ENCODE peak calls at places on chromosomes 7 and 10, in ten cellular contexts. O, I, W, M, F, D, B, Q, T and E are unnamed samples.
A peak's percentile ranks its signal among the peaks of the same experiment; 100 is the strongest.

GRCh38 chr10:4947635-4948596 is 15.3 kb upstream of the AKR1C1 start:
- DNase-seq in F (peak; percentile 43), T (no peak), W (peak; percentile 90), D (peak; percentile 86), I (no peak), B (no peak), M (peak; percentile 74), Q (peak; percentile 94), O (no peak), E (no peak)

GRCh38 chr10:110901954-110902819 is 16.8 kb downstream of the BBIP1 start:
- DNase-seq in Q (peak; percentile 76), W (peak; percentile 48), M (peak; percentile 38), F (no peak), D (peak; percentile 59), O (no peak), I (no peak), B (no peak), T (no peak), E (no peak)

GRCh38 chr7:151579642-151580041 is 59.9 kb upstream of the RHEB start:
- DNase-seq in Q (no peak), T (no peak), D (no peak), F (no peak), O (no peak), B (no peak), W (no peak), M (no peak), I (no peak), E (no peak)

GRCh38 chr7:29854257-29854938 is 48.1 kb downstream of the WIPF3 start:
- DNase-seq in B (no peak), T (no peak), D (peak; percentile 15), M (peak; percentile 46), F (no peak), O (no peak), W (no peak), Q (peak; percentile 29), I (peak; percentile 72), E (no peak)

GRCh38 chr7:34991938-34992840 is 45.1 kb downstream of the DPY19L1 start:
- DNase-seq in D (peak; percentile 52), Q (peak; percentile 86), O (no peak), T (no peak), M (peak; percentile 42), F (no peak), B (no peak), I (no peak), W (no peak), E (no peak)

GRCh38 chr7:138893258-138893657 is 87.9 kb downstream of the KIAA1549 start:
- DNase-seq in B (no peak), M (no peak), W (no peak), Q (no peak), F (no peak), O (no peak), T (no peak), I (no peak), D (no peak), E (no peak)

GRCh38 chr10:95414844-95415545 is 124.2 kb upstream of the PDLIM1 start:
- DNase-seq in T (no peak), B (no peak), O (no peak), M (peak; percentile 48), D (no peak), W (no peak), F (peak; percentile 61), Q (no peak), I (no peak), E (no peak)

GRCh38 chr10:133474833-133475734 is 21.3 kb downstream of the SCART1 start:
- DNase-seq in Q (no peak), O (no peak), I (no peak), M (no peak), D (no peak), W (no peak), T (no peak), B (no peak), F (no peak), E (no peak)

GRCh38 chr7:97024209-97025129 is at the start of gene DLX5:
- DNase-seq in O (no peak), D (peak; percentile 15), Q (no peak), W (no peak), M (no peak), F (no peak), T (peak; percentile 97), I (no peak), B (no peak), E (no peak)

GRCh38 chr10:17368708-17369272 is 85.6 kb downstream of the ST8SIA6 start:
- DNase-seq in D (no peak), B (no peak), M (no peak), T (no peak), O (no peak), Q (no peak), F (no peak), W (no peak), I (no peak), E (no peak)

GRCh38 chr10:121692626-121693025 is 94.4 kb upstream of the FGFR2 start:
- DNase-seq in O (no peak), M (peak; percentile 24), I (no peak), D (no peak), F (no peak), W (no peak), B (no peak), Q (no peak), T (no peak), E (no peak)

GRCh38 chr7:16708980-16709379 is 44.6 kb upstream of the TSPAN13 start:
- DNase-seq in F (no peak), B (peak; percentile 23), W (peak; percentile 93), D (peak; percentile 98), Q (peak; percentile 86), T (no peak), M (peak; percentile 95), I (no peak), O (no peak), E (no peak)

GRCh38 chr10:70277396-70278030 is 6.3 kb downstream of the NPFFR1 start:
- DNase-seq in F (no peak), O (no peak), B (no peak), Q (no peak), M (no peak), W (no peak), I (no peak), T (no peak), D (no peak), E (no peak)

GRCh38 chr10:45001382-45002148 is 842 bp downstream of the ZNF22 start:
- DNase-seq in B (peak; percentile 47), M (peak; percentile 79), I (no peak), F (peak; percentile 69), O (peak; percentile 23), T (peak; percentile 12), Q (peak; percentile 79), W (no peak), D (peak; percentile 71), E (peak; percentile 86)

GRCh38 chr10:8059191-8059936 is 4.9 kb downstream of the GATA3 start:
- DNase-seq in B (no peak), F (no peak), T (no peak), W (no peak), D (no peak), Q (no peak), M (no peak), O (no peak), I (no peak), E (no peak)

GRCh38 chr7:74627699-74628411 is 29.7 kb upstream of the GTF2I start:
- DNase-seq in M (peak; percentile 51), O (no peak), W (peak; percentile 39), I (peak; percentile 33), Q (peak; percentile 41), D (no peak), F (peak; percentile 27), T (no peak), B (no peak), E (no peak)

GRCh38 chr10:69874464-69874863 is 72.8 kb downstream of the COL13A1 start:
- DNase-seq in W (peak; percentile 33), M (no peak), O (no peak), B (no peak), D (peak; percentile 86), T (no peak), F (no peak), I (no peak), Q (peak; percentile 82), E (no peak)

GRCh38 chr7:113414636-113415035 is 296.3 kb upstream of the SMIM30 start:
- DNase-seq in Q (no peak), D (no peak), W (no peak), M (no peak), F (no peak), I (no peak), B (no peak), O (no peak), T (no peak), E (no peak)

GRCh38 chr7:149261829-149262617 is at the start of gene ZNF783:
- DNase-seq in F (peak; percentile 86), I (peak; percentile 84), B (peak; percentile 77), O (peak; percentile 76), D (peak; percentile 86), Q (peak; percentile 92), M (peak; percentile 97), T (peak; percentile 87), W (peak; percentile 57), E (peak; percentile 91)

GRCh38 chr7:134450296-134451000 is 8.5 kb downstream of the AKR1B1 start:
- DNase-seq in M (no peak), W (no peak), F (no peak), B (no peak), D (no peak), I (no peak), Q (no peak), O (no peak), T (no peak), E (no peak)

GRCh38 chr10:108736111-108736510 is 1187.2 kb downstream of the XPNPEP1 start:
- DNase-seq in F (no peak), W (no peak), O (no peak), M (peak; percentile 51), Q (peak; percentile 7), B (no peak), D (no peak), T (no peak), I (no peak), E (no peak)

GRCh38 chr7:41445951-41446350 is 256.9 kb downstream of the INHBA start:
- DNase-seq in D (no peak), W (no peak), M (no peak), Q (no peak), O (no peak), I (no peak), B (no peak), T (no peak), F (no peak), E (no peak)

GRCh38 chr7:78588393-78588792 is 789.8 kb downstream of the PHTF2 start:
- DNase-seq in W (no peak), D (no peak), F (no peak), M (no peak), O (no peak), T (no peak), I (no peak), Q (no peak), B (no peak), E (no peak)

GRCh38 chr7:17680026-17680425 is 260.3 kb downstream of the SNX13 start:
- DNase-seq in Q (peak; percentile 95), W (peak; percentile 86), D (peak; percentile 94), F (no peak), B (peak; percentile 24), I (no peak), M (peak; percentile 80), T (no peak), O (no peak), E (no peak)

GRCh38 chr10:98088186-98088971 is 46.1 kb upstream of the R3HCC1L start:
- DNase-seq in I (no peak), M (peak; percentile 3), B (no peak), D (no peak), F (peak; percentile 13), T (no peak), O (no peak), W (peak; percentile 7), Q (peak; percentile 43), E (no peak)

GRCh38 chr7:85719981-85720963 is 533.4 kb upstream of the SEMA3D start:
- DNase-seq in D (peak; percentile 53), B (peak; percentile 30), I (no peak), W (peak; percentile 49), Q (peak; percentile 90), M (peak; percentile 54), F (no peak), O (no peak), T (no peak), E (no peak)

GRCh38 chr7:141697211-141697871 is 4.6 kb downstream of the DENND11 start:
- DNase-seq in O (no peak), D (peak; percentile 56), W (peak; percentile 23), T (no peak), I (no peak), Q (no peak), F (no peak), M (peak; percentile 79), B (no peak), E (no peak)

GRCh38 chr7:134513169-134513752 is 14.1 kb upstream of the AKR1B10 start:
- DNase-seq in B (peak; percentile 22), D (peak; percentile 56), O (no peak), F (peak; percentile 19), M (peak; percentile 72), W (no peak), Q (peak; percentile 75), T (peak; percentile 38), I (peak; percentile 39), E (peak; percentile 56)